ENCODE peak calls at places on chromosome 13, in four cellular contexts. J, W, R and K are unnamed samples.
A peak's percentile ranks its signal among the peaks of the same experiment; 100 is the strongest.

GRCh38 chr13:31274345-31274870 is 74.6 kb downstream of the B3GLCT start:
- DNase-seq in J (no peak), W (peak; percentile 12), R (no peak), K (no peak)

GRCh38 chr13:49587311-49587847 is 2.0 kb upstream of the RCBTB1 start:
- DNase-seq in J (no peak), W (peak; percentile 67), R (no peak), K (no peak)

GRCh38 chr13:28355822-28356371 is 139.0 kb downstream of the FLT1 start:
- DNase-seq in J (no peak), W (peak; percentile 86), R (no peak), K (no peak)

GRCh38 chr13:48624858-48625257 is 28.9 kb upstream of the CYSLTR2 start:
- DNase-seq in J (peak; percentile 27), W (no peak), R (no peak), K (no peak)

GRCh38 chr13:25847635-25848616 is 203.9 kb downstream of the SHISA2 start:
- DNase-seq in J (no peak), W (no peak), R (no peak), K (no peak)

GRCh38 chr13:59906413-59907027 is 257.2 kb downstream of the DIAPH3 start:
- DNase-seq in J (no peak), W (peak; percentile 58), R (no peak), K (no peak)

GRCh38 chr13:78777973-78778372 is 119.0 kb upstream of the OBI1 start:
- DNase-seq in J (no peak), W (no peak), R (no peak), K (no peak)

GRCh38 chr13:47351798-47352197 is 454.9 kb upstream of the HTR2A start:
- DNase-seq in J (no peak), W (no peak), R (no peak), K (no peak)

GRCh38 chr13:74306496-74306895 is 172.3 kb upstream of the KLF12 start:
- DNase-seq in J (no peak), W (peak; percentile 45), R (no peak), K (no peak)

GRCh38 chr13:94188173-94188869 is 291.2 kb downstream of the DCT start:
- DNase-seq in J (no peak), W (no peak), R (peak; percentile 38), K (no peak)

GRCh38 chr13:75181906-75182305 is 300.1 kb downstream of the TBC1D4 start:
- DNase-seq in J (peak; percentile 3), W (peak; percentile 76), R (no peak), K (no peak)

GRCh38 chr13:106562301-106562700 is 5.6 kb downstream of the ARGLU1 start:
- DNase-seq in J (no peak), W (no peak), R (no peak), K (no peak)

GRCh38 chr13:41580345-41580744 is 123.0 kb downstream of the RGCC start:
- DNase-seq in J (no peak), W (no peak), R (no peak), K (no peak)

GRCh38 chr13:32905864-32906180 is 110.4 kb upstream of the KL start:
- DNase-seq in J (no peak), W (peak; percentile 19), R (no peak), K (no peak)

GRCh38 chr13:66367356-66367755 is 862.8 kb downstream of the PCDH9 start:
- DNase-seq in J (no peak), W (peak; percentile 59), R (no peak), K (no peak)

DNA sequence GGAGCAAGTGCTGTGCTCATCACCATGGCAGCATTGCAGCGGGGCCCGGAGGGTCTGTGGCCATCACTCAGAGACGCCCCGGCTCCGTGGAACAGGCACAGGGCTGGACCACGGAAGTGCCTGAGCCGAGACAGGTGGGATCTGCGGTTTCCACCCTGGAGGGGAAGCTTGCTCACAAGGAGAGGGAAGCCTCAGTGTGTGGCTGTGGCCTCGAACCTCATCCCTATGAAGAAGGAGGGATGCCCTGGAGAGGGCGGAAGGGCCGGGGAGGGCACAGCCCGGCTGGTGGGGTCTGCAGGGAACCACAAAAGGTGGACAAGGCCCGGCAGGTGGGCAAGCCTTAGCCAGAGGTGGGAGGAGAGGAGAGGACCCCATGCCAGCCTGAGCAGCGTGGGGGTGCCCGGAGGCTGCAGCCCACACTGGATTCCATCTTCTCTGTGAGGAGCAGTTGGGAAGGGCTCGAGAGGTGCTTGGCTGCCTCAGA is 30.4 kb upstream of the TMEM255B start:
- DNase-seq in J (no peak), W (no peak), R (no peak), K (no peak)
- H3K14ac ChIP-seq in J (no peak overlapping the region), W (no peak overlapping the region), R (no peak overlapping the region), K (no peak overlapping the region)

GRCh38 chr13:85411608-85412007 is 387.6 kb downstream of the SLITRK6 start:
- DNase-seq in J (no peak), W (peak; percentile 29), R (no peak), K (no peak)
- H3K14ac ChIP-seq in J (no peak overlapping the region), W (no peak overlapping the region), R (no peak overlapping the region), K (no peak overlapping the region)

GRCh38 chr13:114096031-114096485 is 36.4 kb downstream of the RASA3 start:
- DNase-seq in J (no peak), W (no peak), R (no peak), K (no peak)
- H3K14ac ChIP-seq in J (no peak overlapping the region), W (no peak overlapping the region), R (no peak overlapping the region), K (no peak overlapping the region)

GRCh38 chr13:40136896-40137295 is 481.4 kb downstream of the COG6 start:
- DNase-seq in J (no peak), W (no peak), R (no peak), K (no peak)
- H3K14ac ChIP-seq in J (no peak overlapping the region), W (no peak overlapping the region), R (no peak overlapping the region), K (no peak overlapping the region)

DNA sequence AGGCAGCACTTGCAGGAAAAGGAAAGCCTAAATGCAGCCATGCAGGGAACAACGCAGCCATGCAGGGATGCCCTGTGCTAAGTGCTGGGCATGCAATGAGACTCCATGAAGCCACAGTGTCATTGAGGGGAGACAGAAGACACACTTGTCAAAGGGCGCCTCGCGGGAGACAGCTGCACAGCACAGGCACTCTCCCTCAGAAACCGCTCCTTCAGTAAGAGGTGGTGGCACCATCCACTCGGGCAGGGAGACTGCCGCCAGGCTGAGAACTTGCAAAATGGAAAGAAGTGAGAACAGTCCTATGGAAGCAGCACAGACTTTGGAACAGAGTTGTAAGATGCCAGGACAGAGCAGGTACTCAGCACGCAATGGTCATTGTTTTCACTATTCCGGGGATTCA is 51.1 kb downstream of the GGACT start:
- DNase-seq in J (no peak), W (no peak), R (no peak), K (no peak)
- H3K14ac ChIP-seq in J (no peak overlapping the region), W (no peak overlapping the region), R (no peak overlapping the region), K (no peak overlapping the region)

GRCh38 chr13:23919006-23919405 is 21.7 kb upstream of the C1QTNF9B start:
- DNase-seq in J (no peak), W (no peak), R (no peak), K (no peak)
- H3K14ac ChIP-seq in J (no peak overlapping the region), W (no peak overlapping the region), R (no peak overlapping the region), K (no peak overlapping the region)

GRCh38 chr13:112186091-112186490 is 119.1 kb downstream of the SOX1 start:
- DNase-seq in J (no peak), W (no peak), R (no peak), K (no peak)
- H3K14ac ChIP-seq in J (no peak overlapping the region), W (no peak overlapping the region), R (no peak overlapping the region), K (no peak overlapping the region)

GRCh38 chr13:95643471-95643813 is 1.1 kb downstream of the DZIP1 start:
- DNase-seq in J (no peak), W (peak; percentile 43), R (peak; percentile 34), K (no peak)

GRCh38 chr13:95641961-95642621 is 2.4 kb downstream of the DZIP1 start:
- DNase-seq in J (no peak), W (peak; percentile 43), R (peak; percentile 76), K (no peak)

GRCh38 chr13:95643814-95644598 is 500 bp downstream of the DZIP1 start:
- DNase-seq in J (no peak), W (peak; percentile 35), R (peak; percentile 61), K (peak; percentile 88)

GRCh38 chr13:95643009-95643408 is 1.5 kb downstream of the DZIP1 start:
- DNase-seq in J (no peak), W (no peak), R (no peak), K (no peak)

DNA sequence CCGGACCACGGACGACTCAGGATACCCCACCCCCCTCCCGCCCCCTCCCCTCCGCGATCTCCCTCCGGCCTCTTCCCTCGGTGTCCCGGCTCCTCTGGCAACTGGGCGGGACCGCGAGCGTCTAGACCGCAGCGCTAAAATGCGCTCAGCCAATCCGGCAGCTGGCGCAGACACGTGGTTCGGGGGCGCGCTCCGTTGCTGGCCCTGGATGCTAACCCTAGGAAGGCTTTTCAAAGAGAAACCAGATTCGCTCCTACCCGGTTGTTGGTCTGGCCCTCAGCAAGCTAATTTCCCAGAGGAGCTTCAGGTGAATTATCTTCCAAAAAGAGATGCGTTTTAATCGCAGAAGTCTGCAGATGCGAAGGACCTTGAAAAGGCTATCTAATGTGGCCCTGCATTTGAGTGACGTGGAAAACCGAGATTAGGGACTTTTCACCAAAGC is at the start of gene DZIP1:
- DNase-seq in J (peak; percentile 53), W (peak; percentile 83), R (peak; percentile 96), K (peak; percentile 70)
- H3K14ac ChIP-seq in J (peak within 1 kb of the TSS; percentile 1), W (peak within 1 kb of the TSS; percentile 90), R (peak within 1 kb of the TSS; percentile 38), K (peak within 1 kb of the TSS; percentile 4)